ENCODE peak calls at places on chromosome 12, in four cellular contexts. One of them, this sample, is unnamed. For H3K4me1, the result is how much of the 10 kb centered on the place peaks cover.

GRCh38 chr12:21169878-21170472 is 39.0 kb downstream of the SLCO1B1 start:
- DNase-seq in IMR-90: peak
- DNase-seq in heart left ventricle: no peak
- DNase-seq in mucosa of descending colon: peak
- DNase-seq in this sample: no peak

GRCh38 chr12:24135158-24135850 is 185.8 kb upstream of the SOX5 start:
- DNase-seq in IMR-90: peak
- DNase-seq in heart left ventricle: no peak
- DNase-seq in mucosa of descending colon: no peak
- DNase-seq in this sample: no peak

GRCh38 chr12:2844786-2845185 is 10.0 kb upstream of the NRIP2 start:
- DNase-seq in IMR-90: peak
- DNase-seq in heart left ventricle: no peak
- DNase-seq in mucosa of descending colon: no peak
- DNase-seq in this sample: no peak

GRCh38 chr12:42679402-42679801 is 89.9 kb upstream of the PRICKLE1 start:
- DNase-seq in IMR-90: peak
- DNase-seq in heart left ventricle: no peak
- DNase-seq in mucosa of descending colon: no peak
- DNase-seq in this sample: no peak

GRCh38 chr12:52613363-52614030 is 4.9 kb downstream of the KRT73 start:
- DNase-seq in IMR-90: no peak
- DNase-seq in heart left ventricle: no peak
- DNase-seq in mucosa of descending colon: no peak
- DNase-seq in this sample: no peak

GRCh38 chr12:62692884-62693283 is 226.3 kb downstream of the MON2 start:
- DNase-seq in IMR-90: peak
- DNase-seq in heart left ventricle: no peak
- DNase-seq in mucosa of descending colon: no peak
- DNase-seq in this sample: no peak

GRCh38 chr12:91892081-91892855 is 253.4 kb downstream of the BTG1 start:
- DNase-seq in IMR-90: no peak
- DNase-seq in heart left ventricle: no peak
- DNase-seq in mucosa of descending colon: no peak
- DNase-seq in this sample: no peak

GRCh38 chr12:65825573-65826512 is 1.6 kb downstream of the HMGA2 start:
- DNase-seq in IMR-90: peak
- DNase-seq in heart left ventricle: peak
- DNase-seq in mucosa of descending colon: peak
- DNase-seq in this sample: peak

GRCh38 chr12:128240745-128241144 is 26.2 kb upstream of the TMEM132C start:
- DNase-seq in IMR-90: no peak
- DNase-seq in heart left ventricle: no peak
- DNase-seq in mucosa of descending colon: no peak
- DNase-seq in this sample: no peak

GRCh38 chr12:95622879-95623278 is 71.6 kb upstream of the USP44 start:
- DNase-seq in IMR-90: no peak
- DNase-seq in heart left ventricle: no peak
- DNase-seq in mucosa of descending colon: no peak
- DNase-seq in this sample: no peak

GRCh38 chr12:64323476-64324225 is 66.9 kb downstream of the C12orf56 start:
- DNase-seq in IMR-90: no peak
- DNase-seq in heart left ventricle: no peak
- DNase-seq in mucosa of descending colon: no peak
- DNase-seq in this sample: no peak

GRCh38 chr12:56190695-56191155 is 1.4 kb upstream of the SMARCC2 start:
- DNase-seq in IMR-90: no peak
- DNase-seq in heart left ventricle: no peak
- DNase-seq in mucosa of descending colon: no peak
- DNase-seq in this sample: no peak

GRCh38 chr12:66141299-66141698 is 10.7 kb upstream of the LLPH start:
- DNase-seq in IMR-90: no peak
- DNase-seq in heart left ventricle: no peak
- DNase-seq in mucosa of descending colon: no peak
- DNase-seq in this sample: no peak

GRCh38 chr12:64687816-64688599 is 71.2 kb downstream of the GNS start:
- DNase-seq in IMR-90: peak
- DNase-seq in heart left ventricle: no peak
- DNase-seq in mucosa of descending colon: no peak
- DNase-seq in this sample: no peak

GRCh38 chr12:24752763-24753462 is 196.0 kb downstream of the BCAT1 start:
- DNase-seq in IMR-90: no peak
- DNase-seq in heart left ventricle: no peak
- DNase-seq in mucosa of descending colon: no peak
- DNase-seq in this sample: no peak

GRCh38 chr12:7844131-7844530 is 28.6 kb downstream of the SLC2A14 start:
- DNase-seq in IMR-90: peak
- DNase-seq in heart left ventricle: no peak
- DNase-seq in mucosa of descending colon: no peak
- DNase-seq in this sample: no peak

GRCh38 chr12:25797335-25797863 is 161.1 kb upstream of the RASSF8 start:
- DNase-seq in IMR-90: no peak
- DNase-seq in heart left ventricle: no peak
- DNase-seq in mucosa of descending colon: no peak
- DNase-seq in this sample: no peak

GRCh38 chr12:56188116-56188785 is 1.0 kb downstream of the SMARCC2 start:
- DNase-seq in IMR-90: no peak
- DNase-seq in heart left ventricle: no peak
- DNase-seq in mucosa of descending colon: no peak
- DNase-seq in this sample: no peak

GRCh38 chr12:508145-508544 is 48.4 kb downstream of the B4GALNT3 start:
- DNase-seq in IMR-90: no peak
- DNase-seq in heart left ventricle: no peak
- DNase-seq in mucosa of descending colon: no peak
- DNase-seq in this sample: no peak

GRCh38 chr12:75981773-75982564 is 49.6 kb downstream of the PHLDA1 start:
- DNase-seq in IMR-90: peak
- DNase-seq in heart left ventricle: peak
- DNase-seq in mucosa of descending colon: no peak
- DNase-seq in this sample: no peak

GRCh38 chr12:104581000-104581570 is 124.3 kb downstream of the CHST11 start:
- DNase-seq in IMR-90: peak
- DNase-seq in heart left ventricle: no peak
- DNase-seq in mucosa of descending colon: no peak
- DNase-seq in this sample: no peak
- H3K4me1 ChIP-seq in IMR-90: under half
- H3K4me1 ChIP-seq in heart left ventricle: under half
- H3K4me1 ChIP-seq in mucosa of descending colon: under half
- H3K4me1 ChIP-seq in this sample: under half

GRCh38 chr12:11719678-11720099 is 70.2 kb downstream of the ETV6 start:
- DNase-seq in IMR-90: peak
- DNase-seq in heart left ventricle: peak
- DNase-seq in mucosa of descending colon: peak
- DNase-seq in this sample: peak

GRCh38 chr12:11716794-11717532 is 67.5 kb downstream of the ETV6 start:
- DNase-seq in IMR-90: peak
- DNase-seq in heart left ventricle: no peak
- DNase-seq in mucosa of descending colon: no peak
- DNase-seq in this sample: no peak

GRCh38 chr12:11718768-11719253 is 69.3 kb downstream of the ETV6 start:
- DNase-seq in IMR-90: peak
- DNase-seq in heart left ventricle: no peak
- DNase-seq in mucosa of descending colon: no peak
- DNase-seq in this sample: no peak

GRCh38 chr12:11717533-11717961 is 68.1 kb downstream of the ETV6 start:
- DNase-seq in IMR-90: peak
- DNase-seq in heart left ventricle: no peak
- DNase-seq in mucosa of descending colon: no peak
- DNase-seq in this sample: no peak

GRCh38 chr12:11718105-11718504 is 68.6 kb downstream of the ETV6 start:
- DNase-seq in IMR-90: no peak
- DNase-seq in heart left ventricle: no peak
- DNase-seq in mucosa of descending colon: peak
- DNase-seq in this sample: no peak
- H3K4me1 ChIP-seq in IMR-90: under half
- H3K4me1 ChIP-seq in heart left ventricle: under half
- H3K4me1 ChIP-seq in mucosa of descending colon: under half
- H3K4me1 ChIP-seq in this sample: under half

GRCh38 chr12:53985358-53985899 is 483 bp downstream of the HOXC10 start:
- DNase-seq in IMR-90: no peak
- DNase-seq in heart left ventricle: no peak
- DNase-seq in mucosa of descending colon: no peak
- DNase-seq in this sample: no peak

GRCh38 chr12:53984901-53985357 is at the start of gene HOXC10:
- DNase-seq in IMR-90: peak
- DNase-seq in heart left ventricle: peak
- DNase-seq in mucosa of descending colon: peak
- DNase-seq in this sample: peak

GRCh38 chr12:53987748-53988147 is 2.8 kb downstream of the HOXC10 start:
- DNase-seq in IMR-90: no peak
- DNase-seq in heart left ventricle: no peak
- DNase-seq in mucosa of descending colon: no peak
- DNase-seq in this sample: no peak

GRCh38 chr12:53986686-53987180 is 1.8 kb downstream of the HOXC10 start:
- DNase-seq in IMR-90: no peak
- DNase-seq in heart left ventricle: no peak
- DNase-seq in mucosa of descending colon: no peak
- DNase-seq in this sample: no peak

GRCh38 chr12:53985900-53986685 is 1.1 kb downstream of the HOXC10 start:
- DNase-seq in IMR-90: no peak
- DNase-seq in heart left ventricle: no peak
- DNase-seq in mucosa of descending colon: no peak
- DNase-seq in this sample: no peak
- H3K4me1 ChIP-seq in IMR-90: under half
- H3K4me1 ChIP-seq in heart left ventricle: under half
- H3K4me1 ChIP-seq in mucosa of descending colon: under half
- H3K4me1 ChIP-seq in this sample: under half

GRCh38 chr12:49568442-49568776 is 467 bp upstream of the MCRS1 start:
- DNase-seq in IMR-90: no peak
- DNase-seq in heart left ventricle: no peak
- DNase-seq in mucosa of descending colon: no peak
- DNase-seq in this sample: no peak
- H3K4me1 ChIP-seq in IMR-90: under half
- H3K4me1 ChIP-seq in heart left ventricle: under half
- H3K4me1 ChIP-seq in mucosa of descending colon: under half
- H3K4me1 ChIP-seq in this sample: under half

DNA sequence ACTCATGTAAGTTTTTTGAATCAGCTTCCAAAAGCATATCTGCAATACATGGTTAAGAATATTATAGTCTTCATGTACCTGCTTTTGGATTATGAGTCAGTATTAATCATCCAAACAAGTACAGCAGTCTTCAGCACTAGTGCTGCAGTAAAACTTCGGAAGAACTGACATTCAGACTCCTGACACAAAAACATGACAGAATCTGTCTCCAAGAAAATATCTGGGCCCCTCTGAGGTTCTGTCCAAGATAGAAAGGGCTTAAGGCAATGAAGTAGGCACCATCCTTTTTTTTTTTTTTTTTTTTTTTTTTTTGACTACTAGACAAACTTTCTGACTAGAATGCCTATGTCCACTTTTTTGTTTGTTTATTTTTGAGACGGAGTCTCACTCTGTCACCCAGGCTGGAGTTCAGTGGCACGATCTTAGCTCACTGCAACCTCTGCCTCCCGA is 112.5 kb downstream of the MED13L start:
- DNase-seq in IMR-90: peak
- DNase-seq in heart left ventricle: no peak
- DNase-seq in mucosa of descending colon: no peak
- DNase-seq in this sample: no peak
- H3K4me1 ChIP-seq in IMR-90: under half
- H3K4me1 ChIP-seq in heart left ventricle: under half
- H3K4me1 ChIP-seq in mucosa of descending colon: under half
- H3K4me1 ChIP-seq in this sample: under half

DNA sequence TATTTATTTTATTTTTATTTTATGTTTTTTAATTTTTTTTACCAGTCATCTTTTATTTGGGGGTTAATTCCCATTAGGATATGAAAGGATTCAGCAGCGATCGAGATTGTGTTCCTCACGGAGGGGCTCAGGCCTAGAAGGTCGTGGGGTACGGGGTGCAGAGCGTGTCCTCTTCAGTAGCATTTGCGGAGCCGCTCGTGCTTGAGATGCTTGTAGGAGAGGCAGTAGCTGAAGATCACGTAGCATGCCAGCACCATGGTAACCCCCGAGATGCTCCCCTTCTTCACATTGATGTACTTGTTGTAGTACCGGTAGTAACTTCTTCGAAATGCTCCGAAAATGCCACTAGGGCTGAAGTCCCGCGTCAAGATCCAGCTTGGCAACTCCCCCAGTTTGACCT is 40.5 kb upstream of the PLEKHG6 start:
- DNase-seq in IMR-90: no peak
- DNase-seq in heart left ventricle: no peak
- DNase-seq in mucosa of descending colon: no peak
- DNase-seq in this sample: no peak
- H3K4me1 ChIP-seq in IMR-90: under half
- H3K4me1 ChIP-seq in heart left ventricle: under half
- H3K4me1 ChIP-seq in mucosa of descending colon: under half
- H3K4me1 ChIP-seq in this sample: under half

DNA sequence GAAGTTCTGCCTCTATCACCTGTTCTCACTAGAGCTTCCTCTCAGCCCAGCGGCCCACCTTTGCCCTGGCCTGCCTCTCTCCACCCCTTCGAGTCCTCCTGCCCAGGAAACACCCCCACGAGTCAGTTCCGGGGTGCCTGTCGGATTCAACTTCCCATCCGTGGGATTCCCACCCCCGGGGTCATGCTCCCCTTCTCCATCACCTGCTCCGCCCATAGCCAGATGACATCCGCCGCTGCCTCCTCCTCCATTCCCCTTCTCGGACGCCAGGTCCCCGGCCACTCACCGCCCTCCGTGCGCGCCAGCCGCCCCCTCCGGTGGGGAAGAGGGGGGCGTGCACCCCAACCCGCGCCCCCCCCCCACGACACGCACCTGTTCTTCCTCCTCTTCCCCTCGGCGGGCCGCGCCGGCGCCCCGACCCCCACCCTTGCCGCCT is 758 bp downstream of the SPPL3 start:
- DNase-seq in IMR-90: peak
- DNase-seq in heart left ventricle: peak
- DNase-seq in mucosa of descending colon: peak
- DNase-seq in this sample: peak
- H3K4me1 ChIP-seq in IMR-90: under half
- H3K4me1 ChIP-seq in heart left ventricle: under half
- H3K4me1 ChIP-seq in mucosa of descending colon: under half
- H3K4me1 ChIP-seq in this sample: under half

This sample was measured in RWPE2.